ENCODE peak calls at places on chromosome 12, in five cellular contexts. A, M, W, K and C are unnamed samples.

GRCh38 chr12:50542448-50542847 is 37.7 kb downstream of the DIP2B start:
- DNase-seq in A (no peak), M (no peak), W (no peak), K (no peak), C (no peak)

GRCh38 chr12:68932123-68932700 is 759 bp downstream of the CPM start:
- DNase-seq in A (no peak), M (no peak), W (no peak), K (no peak), C (no peak)

GRCh38 chr12:25280082-25280481 is 29.4 kb upstream of the KRAS start:
- DNase-seq in A (no peak), M (no peak), W (no peak), K (no peak), C (no peak)

GRCh38 chr12:89072303-89073026 is 279.8 kb downstream of the DUSP6 start:
- DNase-seq in A (no peak), M (no peak), W (no peak), K (no peak), C (no peak)

GRCh38 chr12:115325858-115326257 is 641.9 kb upstream of the TBX3 start:
- DNase-seq in A (no peak), M (no peak), W (no peak), K (no peak), C (no peak)

GRCh38 chr12:61018571-61018970 is 1241.6 kb upstream of the USP15 start:
- DNase-seq in A (no peak), M (no peak), W (no peak), K (no peak), C (no peak)

GRCh38 chr12:54935235-54935951 is 49.2 kb downstream of the TESPA1 start:
- DNase-seq in A (no peak), M (peak), W (no peak), K (peak), C (no peak)

GRCh38 chr12:92111256-92111655 is 34.4 kb downstream of the BTG1 start:
- DNase-seq in A (no peak), M (no peak), W (no peak), K (no peak), C (no peak)

GRCh38 chr12:74999474-74999873 is 210.2 kb downstream of the KCNC2 start:
- DNase-seq in A (no peak), M (no peak), W (no peak), K (no peak), C (no peak)

GRCh38 chr12:97760601-97761000 is 298.0 kb downstream of the RMST start:
- DNase-seq in A (no peak), M (no peak), W (no peak), K (no peak), C (no peak)

GRCh38 chr12:57488397-57489156 is 709 bp downstream of the MARS1 start:
- DNase-seq in A (no peak), M (no peak), W (no peak), K (peak), C (no peak)

GRCh38 chr12:57487597-57488396 is at the start of gene MARS1:
- DNase-seq in A (peak), M (peak), W (peak), K (peak), C (peak)

GRCh38 chr12:57490126-57490525 is 2.3 kb downstream of the MARS1 start:
- DNase-seq in A (no peak), M (no peak), W (no peak), K (no peak), C (no peak)

GRCh38 chr12:57489157-57489641 is 1.3 kb downstream of the MARS1 start:
- DNase-seq in A (no peak), M (no peak), W (no peak), K (no peak), C (no peak)

DNA sequence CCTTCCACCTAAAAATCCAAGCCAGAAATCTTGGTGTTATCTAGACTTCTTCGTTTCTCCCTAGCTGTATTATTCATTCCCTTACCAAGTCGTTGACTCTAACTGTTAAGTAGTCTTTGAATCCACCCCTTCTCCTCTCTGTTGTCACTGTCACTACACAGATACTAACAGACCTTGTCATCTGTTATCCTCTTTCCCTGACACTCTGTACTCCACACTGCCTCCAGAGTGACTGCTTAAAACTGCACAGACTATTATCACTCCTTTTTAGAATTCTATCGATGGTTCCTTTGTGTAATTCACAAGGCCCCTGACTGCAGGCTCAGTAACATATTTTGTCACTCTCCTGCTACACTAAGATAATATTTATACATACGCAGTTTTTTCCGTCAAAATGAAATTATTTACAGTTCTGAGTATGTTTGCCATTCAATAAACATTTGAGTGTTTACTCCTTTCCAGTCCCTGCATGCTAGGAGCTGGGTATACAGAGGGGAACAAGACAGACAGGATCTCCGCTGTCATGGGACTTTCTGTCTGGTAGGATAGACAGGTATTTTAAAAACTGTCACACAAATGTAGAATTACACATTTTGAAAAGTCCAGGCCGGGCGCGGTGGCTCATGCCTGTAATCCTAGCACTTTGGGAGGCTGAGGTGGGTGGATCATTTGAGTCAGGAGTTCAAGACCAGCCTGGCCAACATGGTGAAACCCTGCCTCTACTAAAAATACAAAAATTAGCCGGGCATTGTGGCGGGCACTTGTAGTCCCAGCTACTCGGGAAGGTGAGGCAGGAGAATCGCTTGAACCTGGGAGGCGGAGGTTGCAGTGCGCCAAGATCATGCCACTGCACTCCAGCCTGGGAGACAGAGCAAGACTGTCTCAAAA is 3.8 kb downstream of the MARS1 start:
- DNase-seq in A (no peak), M (no peak), W (no peak), K (no peak), C (no peak)
- TF ChIP-seq CTCF in A (no peak), M (no peak), W (no peak), K (no peak), C (no peak)

DNA sequence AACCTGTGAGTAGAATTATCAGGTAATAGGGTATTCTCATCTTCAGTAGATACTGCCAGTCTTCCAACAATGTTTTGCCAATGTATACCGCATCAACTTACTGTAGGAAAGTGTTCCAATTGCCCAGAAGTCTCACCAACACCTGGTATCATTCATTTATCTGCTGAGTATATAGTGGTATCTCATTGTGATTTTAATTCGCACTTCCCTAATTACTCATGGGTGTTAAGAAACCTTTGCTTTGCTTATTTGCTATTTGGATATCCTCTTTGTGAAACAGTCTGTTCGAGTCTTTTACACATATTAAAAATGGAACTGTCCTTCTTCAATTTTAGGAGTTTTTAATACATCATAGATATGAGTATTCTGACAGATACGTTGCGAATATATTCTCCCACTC is 6.1 kb downstream of the TM7SF3 start:
- DNase-seq in A (no peak), M (no peak), W (no peak), K (no peak), C (no peak)
- TF ChIP-seq CTCF in A (no peak), M (no peak), W (no peak), K (no peak), C (no peak)

DNA sequence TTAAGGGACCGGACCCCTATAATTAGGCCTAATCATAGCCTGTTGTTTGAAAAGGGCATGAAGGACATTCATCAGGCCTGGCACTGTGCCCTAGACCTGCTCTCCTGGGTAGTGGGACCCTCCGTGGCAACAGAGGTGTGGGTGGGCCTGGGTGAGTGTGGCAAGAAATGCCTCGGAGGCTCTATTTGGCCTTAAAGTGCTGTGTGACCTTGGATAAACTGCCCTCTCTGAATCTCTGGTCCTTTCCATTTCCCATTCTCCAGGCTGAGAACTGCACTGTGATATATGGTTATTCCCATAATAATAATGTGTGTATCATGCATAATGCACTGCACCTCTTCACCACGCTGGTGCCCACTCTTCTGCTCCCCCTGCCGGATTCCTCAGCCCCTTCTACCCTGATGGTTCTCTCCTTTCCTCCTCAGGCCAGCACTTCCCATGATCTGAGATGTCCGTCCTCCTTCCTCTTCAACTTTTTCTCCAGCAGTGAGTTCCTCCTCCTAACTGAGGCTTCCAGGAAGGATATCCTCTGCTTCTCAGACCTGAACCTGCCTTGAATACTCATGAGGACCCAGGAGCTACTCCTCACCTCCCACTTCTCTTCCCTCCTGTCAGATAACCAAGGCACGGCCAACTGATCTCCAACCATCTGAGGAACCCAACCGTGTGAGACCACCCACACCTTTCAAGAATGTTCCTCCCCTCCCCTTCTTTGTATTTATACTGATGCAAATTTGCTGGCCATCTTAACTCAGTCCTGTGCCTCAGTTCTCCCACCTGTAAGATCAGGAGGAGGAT is 111.0 kb upstream of the PZP start:
- DNase-seq in A (no peak), M (no peak), W (no peak), K (no peak), C (no peak)
- TF ChIP-seq CTCF in A (no peak), M (no peak), W (no peak), K (no peak), C (no peak)

GRCh38 chr12:52442600-52443061 is 8.5 kb upstream of the KRT75 start:
- DNase-seq in A (no peak), M (no peak), W (no peak), K (no peak), C (no peak)
- TF ChIP-seq CTCF in A (no peak), M (no peak), W (no peak), K (no peak), C (no peak)

GRCh38 chr12:76916170-76916540 is 37.3 kb upstream of the CSRP2 start:
- DNase-seq in A (no peak), M (no peak), W (no peak), K (no peak), C (no peak)
- TF ChIP-seq CTCF in A (no peak), M (no peak), W (no peak), K (no peak), C (no peak)

GRCh38 chr12:107565551-107565950 is 120.0 kb upstream of the PWP1 start:
- DNase-seq in A (no peak), M (no peak), W (no peak), K (no peak), C (no peak)

GRCh38 chr12:107567871-107568619 is 117.6 kb upstream of the PWP1 start:
- DNase-seq in A (no peak), M (no peak), W (no peak), K (no peak), C (no peak)

GRCh38 chr12:107568718-107569117 is 116.9 kb upstream of the PWP1 start:
- DNase-seq in A (no peak), M (no peak), W (no peak), K (no peak), C (no peak)

GRCh38 chr12:107560906-107561285 is 124.7 kb upstream of the PWP1 start:
- DNase-seq in A (no peak), M (no peak), W (no peak), K (no peak), C (no peak)

GRCh38 chr12:107564946-107565345 is 120.7 kb upstream of the PWP1 start:
- DNase-seq in A (no peak), M (no peak), W (no peak), K (no peak), C (no peak)
- TF ChIP-seq CTCF in A (no peak), M (no peak), W (no peak), K (no peak), C (peak)

GRCh38 chr12:23775208-23775607 is 174.3 kb downstream of the SOX5 start:
- DNase-seq in A (no peak), M (no peak), W (no peak), K (no peak), C (no peak)
- TF ChIP-seq CTCF in A (no peak), M (no peak), W (no peak), K (no peak), C (no peak)